ENCODE peak calls at places on chromosomes 13 and 19, in ten cellular contexts. L is heart left ventricle, O is progenitor cell of endocrine pancreas, N is H1, X is dorsolateral prefrontal cortex, T is K562, M is coronary artery, J is neural progenitor cell, C is Panc1, B is AG10803. U is an unnamed sample.

GRCh38 chr13:47794963-47795362 is 206.1 kb downstream of the SUCLA2 start:
- DNase-seq in L (no peak), O (no peak), N (no peak), X (no peak), T (no peak), M (no peak), J (no peak), C (no peak), B (peak), U (no peak)

GRCh38 chr13:114129649-114130062 is 2.8 kb downstream of the RASA3 start:
- DNase-seq in L (no peak), O (no peak), N (no peak), X (no peak), T (no peak), M (no peak), J (no peak), C (no peak), B (no peak), U (no peak)

GRCh38 chr13:44273991-44274810 is 99.4 kb upstream of the SERP2 start:
- DNase-seq in L (no peak), O (no peak), N (no peak), X (no peak), T (no peak), M (peak), J (no peak), C (no peak), B (peak), U (no peak)

GRCh38 chr13:48220592-48221300 is 12.3 kb upstream of the ITM2B start:
- DNase-seq in L (no peak), O (no peak), N (no peak), X (no peak), T (no peak), M (no peak), J (no peak), C (no peak), B (no peak), U (no peak)

GRCh38 chr19:58054792-58055482 is 4.1 kb upstream of the ZNF135 start:
- DNase-seq in L (peak), O (no peak), N (no peak), X (peak), T (no peak), M (no peak), J (peak), C (no peak), B (peak), U (no peak)

GRCh38 chr19:2166741-2167738 is 3.3 kb downstream of the DOT1L start:
- DNase-seq in L (peak), O (no peak), N (no peak), X (peak), T (peak), M (peak), J (no peak), C (no peak), B (peak), U (no peak)

GRCh38 chr19:33273881-33274662 is 28.3 kb downstream of the CEBPA start:
- DNase-seq in L (peak), O (no peak), N (no peak), X (no peak), T (no peak), M (no peak), J (no peak), C (no peak), B (peak), U (no peak)

GRCh38 chr19:15251749-15252397 is 19.6 kb upstream of the EPHX3 start:
- DNase-seq in L (peak), O (peak), N (peak), X (no peak), T (peak), M (peak), J (peak), C (no peak), B (peak), U (no peak)

GRCh38 chr19:1057185-1057857 is 9.6 kb upstream of the ARHGAP45 start:
- DNase-seq in L (no peak), O (no peak), N (no peak), X (no peak), T (no peak), M (no peak), J (peak), C (no peak), B (peak), U (no peak)

GRCh38 chr19:9836021-9836420 is 903 bp downstream of the PIN1 start:
- DNase-seq in L (no peak), O (no peak), N (no peak), X (no peak), T (peak), M (no peak), J (no peak), C (no peak), B (peak), U (no peak)

GRCh38 chr19:55116232-55117062 is 990 bp downstream of the PPP1R12C start:
- DNase-seq in L (peak), O (no peak), N (no peak), X (peak), T (peak), M (no peak), J (peak), C (no peak), B (peak), U (peak)

GRCh38 chr19:40524133-40524549 is 52.5 kb upstream of the SHKBP1 start:
- DNase-seq in L (no peak), O (no peak), N (no peak), X (no peak), T (no peak), M (no peak), J (no peak), C (no peak), B (no peak), U (no peak)

GRCh38 chr19:31013391-31013975 is 335.8 kb downstream of the TSHZ3 start:
- DNase-seq in L (no peak), O (no peak), N (no peak), X (no peak), T (no peak), M (no peak), J (no peak), C (no peak), B (no peak), U (no peak)

GRCh38 chr19:45152504-45153338 is 8.1 kb downstream of the NKPD1 start:
- DNase-seq in L (peak), O (no peak), N (no peak), X (peak), T (no peak), M (no peak), J (peak), C (no peak), B (peak), U (peak)

GRCh38 chr19:611506-611869 is 21.8 kb downstream of the HCN2 start:
- DNase-seq in L (no peak), O (no peak), N (no peak), X (no peak), T (no peak), M (no peak), J (no peak), C (no peak), B (peak), U (no peak)

GRCh38 chr19:35436477-35437141 is 11.4 kb upstream of the FFAR2 start:
- DNase-seq in L (no peak), O (no peak), N (no peak), X (no peak), T (no peak), M (no peak), J (no peak), C (no peak), B (peak), U (no peak)

GRCh38 chr13:39485314-39485700 is 117.7 kb downstream of the LHFPL6 start:
- DNase-seq in L (no peak), O (no peak), N (no peak), X (no peak), T (no peak), M (no peak), J (no peak), C (no peak), B (peak), U (no peak)

GRCh38 chr13:33639640-33640080 is 178.3 kb upstream of the RFC3 start:
- DNase-seq in L (no peak), O (no peak), N (no peak), X (no peak), T (no peak), M (no peak), J (no peak), C (no peak), B (no peak), U (no peak)

GRCh38 chr19:4744451-4745170 is 21.0 kb upstream of the DPP9 start:
- DNase-seq in L (peak), O (no peak), N (no peak), X (no peak), T (peak), M (no peak), J (no peak), C (no peak), B (peak), U (no peak)

GRCh38 chr19:18865973-18866799 is 29.8 kb downstream of the CERS1 start:
- DNase-seq in L (peak), O (peak), N (no peak), X (peak), T (peak), M (no peak), J (peak), C (no peak), B (peak), U (peak)

GRCh38 chr13:36919206-36919832 is 719 bp downstream of the SMAD9 start:
- DNase-seq in L (peak), O (peak), N (no peak), X (peak), T (peak), M (no peak), J (peak), C (no peak), B (peak), U (no peak)

GRCh38 chr13:52025475-52026245 is 1.2 kb downstream of the UTP14C start:
- DNase-seq in L (no peak), O (no peak), N (no peak), X (no peak), T (no peak), M (no peak), J (no peak), C (no peak), B (no peak), U (no peak)

GRCh38 chr19:35471946-35472345 is 18.3 kb downstream of the KRTDAP start:
- DNase-seq in L (no peak), O (no peak), N (no peak), X (no peak), T (no peak), M (no peak), J (no peak), C (no peak), B (no peak), U (no peak)

GRCh38 chr19:16336571-16336970 is 11.9 kb downstream of the KLF2 start:
- DNase-seq in L (no peak), O (no peak), N (no peak), X (no peak), T (no peak), M (no peak), J (no peak), C (no peak), B (peak), U (no peak)

GRCh38 chr19:4897146-4897545 is 5.5 kb downstream of the ARRDC5 start:
- DNase-seq in L (no peak), O (no peak), N (no peak), X (no peak), T (peak), M (no peak), J (no peak), C (no peak), B (no peak), U (no peak)

GRCh38 chr13:46633416-46633815 is 80.4 kb downstream of the LRCH1 start:
- DNase-seq in L (no peak), O (no peak), N (no peak), X (no peak), T (no peak), M (no peak), J (no peak), C (no peak), B (peak), U (no peak)

GRCh38 chr13:102707465-102707864 is 12.6 kb upstream of the METTL21C start:
- DNase-seq in L (no peak), O (no peak), N (no peak), X (no peak), T (no peak), M (no peak), J (no peak), C (no peak), B (peak), U (no peak)

GRCh38 chr19:39155114-39155700 is 29.6 kb downstream of the PAK4 start:
- DNase-seq in L (no peak), O (no peak), N (no peak), X (no peak), T (no peak), M (no peak), J (no peak), C (no peak), B (no peak), U (no peak)

GRCh38 chr19:45772130-45772880 is 3.3 kb upstream of the SIX5 start:
- DNase-seq in L (no peak), O (no peak), N (no peak), X (no peak), T (no peak), M (no peak), J (no peak), C (no peak), B (no peak), U (no peak)

GRCh38 chr19:1968279-1969175 is 27.6 kb downstream of the CSNK1G2 start:
- DNase-seq in L (no peak), O (no peak), N (no peak), X (no peak), T (no peak), M (no peak), J (no peak), C (no peak), B (no peak), U (no peak)

GRCh38 chr19:47229674-47230121 is 1.3 kb downstream of the BBC3 start:
- DNase-seq in L (no peak), O (no peak), N (no peak), X (no peak), T (no peak), M (no peak), J (no peak), C (no peak), B (peak), U (peak)

GRCh38 chr19:54928299-54928698 is 19.0 kb downstream of the NLRP7 start:
- DNase-seq in L (no peak), O (no peak), N (no peak), X (no peak), T (peak), M (no peak), J (peak), C (no peak), B (no peak), U (no peak)

GRCh38 chr13:44157614-44158013 is 216.0 kb upstream of the SERP2 start:
- DNase-seq in L (no peak), O (no peak), N (no peak), X (no peak), T (no peak), M (no peak), J (no peak), C (no peak), B (peak), U (no peak)

GRCh38 chr13:99614465-99614885 is 113.2 kb downstream of the TM9SF2 start:
- DNase-seq in L (no peak), O (no peak), N (no peak), X (no peak), T (no peak), M (no peak), J (no peak), C (no peak), B (no peak), U (no peak)

GRCh38 chr13:85406269-85406975 is 392.8 kb downstream of the SLITRK6 start:
- DNase-seq in L (no peak), O (no peak), N (no peak), X (no peak), T (no peak), M (no peak), J (no peak), C (no peak), B (no peak), U (no peak)
- TF ChIP-seq CTCF in L (no peak), O (no peak), N (no peak), X (no peak), T (no peak), M (no peak), J (no peak), C (no peak), B (no peak), U (no peak)

GRCh38 chr13:28754698-28755545 is 36.2 kb upstream of the SLC46A3 start:
- DNase-seq in L (peak), O (no peak), N (no peak), X (no peak), T (peak), M (no peak), J (no peak), C (no peak), B (peak), U (no peak)
- TF ChIP-seq CTCF in L (peak), O (no peak), N (peak), X (peak), T (peak), M (no peak), J (no peak), C (no peak), B (peak), U (no peak)

GRCh38 chr13:20136781-20137703 is 23.8 kb downstream of the GJA3 start:
- DNase-seq in L (no peak), O (peak), N (no peak), X (no peak), T (no peak), M (no peak), J (peak), C (no peak), B (no peak), U (no peak)
- TF ChIP-seq CTCF in L (peak), O (peak), N (peak), X (no peak), T (peak), M (no peak), J (peak), C (peak), B (peak), U (no peak)

GRCh38 chr13:55190996-55191395 is 1949.7 kb upstream of the PRR20A start:
- DNase-seq in L (no peak), O (no peak), N (no peak), X (no peak), T (no peak), M (no peak), J (no peak), C (no peak), B (no peak), U (no peak)
- TF ChIP-seq CTCF in L (no peak), O (no peak), N (no peak), X (no peak), T (no peak), M (no peak), J (no peak), C (no peak), B (no peak), U (no peak)

DNA sequence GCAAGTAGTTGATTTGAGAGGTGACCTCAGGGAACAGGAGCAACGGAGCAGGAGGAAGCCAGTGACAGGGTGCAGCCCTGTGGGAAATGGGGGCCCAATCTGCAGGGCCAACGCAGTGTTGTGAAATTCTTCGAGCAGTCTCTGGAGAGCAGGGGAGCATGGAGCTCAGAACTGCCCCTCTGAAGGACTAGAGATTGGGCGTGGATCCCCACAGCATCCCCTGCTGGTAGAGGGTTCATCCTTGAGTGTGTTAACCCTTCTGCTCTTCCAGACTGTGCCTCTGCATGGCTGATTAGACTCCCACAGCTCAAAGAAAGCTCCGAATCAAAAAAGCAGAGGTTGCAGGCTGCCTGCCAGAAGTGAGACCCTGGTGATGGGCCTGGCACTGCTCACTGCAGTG is 77.9 kb upstream of the UQCRFS1 start:
- DNase-seq in L (no peak), O (no peak), N (no peak), X (no peak), T (no peak), M (no peak), J (peak), C (no peak), B (no peak), U (no peak)
- TF ChIP-seq CTCF in L (no peak), O (no peak), N (peak), X (no peak), T (no peak), M (no peak), J (peak), C (no peak), B (no peak), U (no peak)